ENCODE peak calls at places on chromosomes 2 and 18, in five cellular contexts. One of them, this sample, is unnamed.

GRCh38 chr2:236533343-236533742 is 36.3 kb upstream of the ACKR3 start:
- DNase-seq in cardiac muscle cell: no peak
- DNase-seq in tibial nerve: no peak
- DNase-seq in Calu3: no peak
- DNase-seq in tibial artery: no peak
- DNase-seq in this sample: no peak

GRCh38 chr2:127154396-127154795 is 47.4 kb upstream of the BIN1 start:
- DNase-seq in cardiac muscle cell: no peak
- DNase-seq in tibial nerve: no peak
- DNase-seq in Calu3: no peak
- DNase-seq in tibial artery: no peak
- DNase-seq in this sample: no peak

GRCh38 chr2:46441838-46442712 is 37.3 kb upstream of the TMEM247 start:
- DNase-seq in cardiac muscle cell: no peak
- DNase-seq in tibial nerve: no peak
- DNase-seq in Calu3: no peak
- DNase-seq in tibial artery: no peak
- DNase-seq in this sample: no peak

GRCh38 chr2:205785507-205786222 is 103.4 kb downstream of the NRP2 start:
- DNase-seq in cardiac muscle cell: peak
- DNase-seq in tibial nerve: peak
- DNase-seq in Calu3: no peak
- DNase-seq in tibial artery: no peak
- DNase-seq in this sample: no peak

GRCh38 chr2:69926849-69927515 is 12.1 kb downstream of the MXD1 start:
- DNase-seq in cardiac muscle cell: peak
- DNase-seq in tibial nerve: no peak
- DNase-seq in Calu3: no peak
- DNase-seq in tibial artery: no peak
- DNase-seq in this sample: no peak

GRCh38 chr2:228180126-228181097 is 1.1 kb downstream of the SPHKAP start:
- DNase-seq in cardiac muscle cell: no peak
- DNase-seq in tibial nerve: no peak
- DNase-seq in Calu3: no peak
- DNase-seq in tibial artery: no peak
- DNase-seq in this sample: peak

GRCh38 chr2:64015386-64015785 is 3.8 kb downstream of the VPS54 start:
- DNase-seq in cardiac muscle cell: peak
- DNase-seq in tibial nerve: no peak
- DNase-seq in Calu3: no peak
- DNase-seq in tibial artery: no peak
- DNase-seq in this sample: no peak

GRCh38 chr2:118974103-118974911 is 32.3 kb downstream of the MARCO start:
- DNase-seq in cardiac muscle cell: peak
- DNase-seq in tibial nerve: no peak
- DNase-seq in Calu3: no peak
- DNase-seq in tibial artery: no peak
- DNase-seq in this sample: peak

GRCh38 chr2:101770672-101771071 is 73.2 kb downstream of the MAP4K4 start:
- DNase-seq in cardiac muscle cell: peak
- DNase-seq in tibial nerve: no peak
- DNase-seq in Calu3: peak
- DNase-seq in tibial artery: no peak
- DNase-seq in this sample: peak

GRCh38 chr18:58321986-58322385 is 278.0 kb downstream of the NEDD4L start:
- DNase-seq in cardiac muscle cell: peak
- DNase-seq in tibial nerve: peak
- DNase-seq in Calu3: peak
- DNase-seq in tibial artery: peak
- DNase-seq in this sample: peak

GRCh38 chr2:38600242-38600891 is 2.4 kb downstream of the HNRNPLL start:
- DNase-seq in cardiac muscle cell: peak
- DNase-seq in tibial nerve: no peak
- DNase-seq in Calu3: no peak
- DNase-seq in tibial artery: no peak
- DNase-seq in this sample: no peak

GRCh38 chr2:138779451-138780440 is at the start of gene NXPH2:
- DNase-seq in cardiac muscle cell: peak
- DNase-seq in tibial nerve: no peak
- DNase-seq in Calu3: peak
- DNase-seq in tibial artery: no peak
- DNase-seq in this sample: no peak

GRCh38 chr2:17518212-17519154 is at the start of gene RAD51AP2:
- DNase-seq in cardiac muscle cell: peak
- DNase-seq in tibial nerve: peak
- DNase-seq in Calu3: peak
- DNase-seq in tibial artery: peak
- DNase-seq in this sample: peak

GRCh38 chr2:237122214-237122666 is 36.6 kb downstream of the COPS8 start:
- DNase-seq in cardiac muscle cell: peak
- DNase-seq in tibial nerve: no peak
- DNase-seq in Calu3: peak
- DNase-seq in tibial artery: peak
- DNase-seq in this sample: peak

GRCh38 chr2:187553908-187554703 is at the start of gene TFPI:
- DNase-seq in cardiac muscle cell: peak
- DNase-seq in tibial nerve: peak
- DNase-seq in Calu3: peak
- DNase-seq in tibial artery: peak
- DNase-seq in this sample: peak

GRCh38 chr2:217943379-217944321 is 59.1 kb downstream of the TNS1 start:
- DNase-seq in cardiac muscle cell: peak
- DNase-seq in tibial nerve: peak
- DNase-seq in Calu3: peak
- DNase-seq in tibial artery: peak
- DNase-seq in this sample: peak

GRCh38 chr2:26609839-26610277 is 31.3 kb downstream of the CIB4 start:
- DNase-seq in cardiac muscle cell: no peak
- DNase-seq in tibial nerve: no peak
- DNase-seq in Calu3: no peak
- DNase-seq in tibial artery: no peak
- DNase-seq in this sample: no peak

GRCh38 chr18:78192044-78192443 is 787.6 kb upstream of the SALL3 start:
- DNase-seq in cardiac muscle cell: no peak
- DNase-seq in tibial nerve: no peak
- DNase-seq in Calu3: no peak
- DNase-seq in tibial artery: no peak
- DNase-seq in this sample: no peak

GRCh38 chr2:30975156-30975555 is 163.1 kb downstream of the GALNT14 start:
- DNase-seq in cardiac muscle cell: no peak
- DNase-seq in tibial nerve: no peak
- DNase-seq in Calu3: no peak
- DNase-seq in tibial artery: no peak
- DNase-seq in this sample: no peak

GRCh38 chr18:47397671-47398319 is 146.3 kb upstream of the SKOR2 start:
- DNase-seq in cardiac muscle cell: no peak
- DNase-seq in tibial nerve: no peak
- DNase-seq in Calu3: no peak
- DNase-seq in tibial artery: no peak
- DNase-seq in this sample: no peak

GRCh38 chr2:145687445-145688104 is 1167.7 kb upstream of the ZEB2 start:
- DNase-seq in cardiac muscle cell: peak
- DNase-seq in tibial nerve: no peak
- DNase-seq in Calu3: peak
- DNase-seq in tibial artery: no peak
- DNase-seq in this sample: no peak

GRCh38 chr2:23617167-23617787 is 232.3 kb downstream of the KLHL29 start:
- DNase-seq in cardiac muscle cell: peak
- DNase-seq in tibial nerve: peak
- DNase-seq in Calu3: no peak
- DNase-seq in tibial artery: peak
- DNase-seq in this sample: peak

GRCh38 chr2:64862623-64863022 is 126.6 kb upstream of the SLC1A4 start:
- DNase-seq in cardiac muscle cell: no peak
- DNase-seq in tibial nerve: no peak
- DNase-seq in Calu3: no peak
- DNase-seq in tibial artery: peak
- DNase-seq in this sample: peak

GRCh38 chr18:74444104-74444503 is 13.0 kb downstream of the DIPK1C start:
- DNase-seq in cardiac muscle cell: no peak
- DNase-seq in tibial nerve: no peak
- DNase-seq in Calu3: no peak
- DNase-seq in tibial artery: no peak
- DNase-seq in this sample: no peak

GRCh38 chr2:233435436-233436190 is 81.3 kb downstream of the DGKD start:
- DNase-seq in cardiac muscle cell: no peak
- DNase-seq in tibial nerve: no peak
- DNase-seq in Calu3: no peak
- DNase-seq in tibial artery: peak
- DNase-seq in this sample: no peak

GRCh38 chr2:18536697-18537096 is 23.8 kb downstream of the RDH14 start:
- DNase-seq in cardiac muscle cell: no peak
- DNase-seq in tibial nerve: no peak
- DNase-seq in Calu3: no peak
- DNase-seq in tibial artery: no peak
- DNase-seq in this sample: no peak

GRCh38 chr2:99278793-99279291 is 22.2 kb downstream of the LYG1 start:
- DNase-seq in cardiac muscle cell: peak
- DNase-seq in tibial nerve: no peak
- DNase-seq in Calu3: no peak
- DNase-seq in tibial artery: no peak
- DNase-seq in this sample: peak

GRCh38 chr2:191701696-191702095 is 23.8 kb downstream of the NABP1 start:
- DNase-seq in cardiac muscle cell: peak
- DNase-seq in tibial nerve: no peak
- DNase-seq in Calu3: no peak
- DNase-seq in tibial artery: no peak
- DNase-seq in this sample: no peak

GRCh38 chr2:24304621-24305020 is 55.7 kb downstream of the ITSN2 start:
- DNase-seq in cardiac muscle cell: peak
- DNase-seq in tibial nerve: no peak
- DNase-seq in Calu3: no peak
- DNase-seq in tibial artery: no peak
- DNase-seq in this sample: no peak

GRCh38 chr2:120362926-120363325 is 17.0 kb downstream of the INHBB start:
- DNase-seq in cardiac muscle cell: no peak
- DNase-seq in tibial nerve: no peak
- DNase-seq in Calu3: no peak
- DNase-seq in tibial artery: no peak
- DNase-seq in this sample: no peak

GRCh38 chr2:86622409-86622877 is 1.2 kb downstream of the RNF103 start:
- DNase-seq in cardiac muscle cell: peak
- DNase-seq in tibial nerve: peak
- DNase-seq in Calu3: no peak
- DNase-seq in tibial artery: peak
- DNase-seq in this sample: no peak

GRCh38 chr2:24515335-24515734 is 24.3 kb downstream of the NCOA1 start:
- DNase-seq in cardiac muscle cell: peak
- DNase-seq in tibial nerve: no peak
- DNase-seq in Calu3: peak
- DNase-seq in tibial artery: no peak
- DNase-seq in this sample: no peak

DNA sequence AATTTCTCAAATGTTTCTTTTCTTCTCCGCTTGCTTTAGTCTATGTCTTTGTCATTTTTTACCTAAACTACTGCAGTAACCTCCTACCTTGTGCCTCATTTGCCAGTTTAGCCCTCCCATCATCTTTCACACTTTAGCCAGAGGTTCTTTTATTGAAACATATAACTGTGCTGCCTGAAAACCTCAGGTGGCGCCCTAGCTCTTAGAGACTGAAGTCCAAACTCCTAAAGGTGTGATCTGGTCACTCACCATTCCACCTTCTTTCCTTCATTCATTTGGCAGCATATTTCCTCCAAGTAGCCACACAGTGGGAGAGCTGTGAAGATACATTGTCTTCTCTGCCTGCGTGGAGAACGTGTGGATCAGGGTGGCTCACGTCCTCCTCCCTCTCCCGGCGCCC is 98.2 kb upstream of the MAPRE2 start:
- DNase-seq in cardiac muscle cell: no peak
- DNase-seq in tibial nerve: no peak
- DNase-seq in Calu3: peak
- DNase-seq in tibial artery: no peak
- DNase-seq in this sample: no peak
- TF ChIP-seq CTCF in cardiac muscle cell: no peak
- TF ChIP-seq CTCF in tibial nerve: no peak
- TF ChIP-seq CTCF in Calu3: no peak
- TF ChIP-seq CTCF in tibial artery: no peak
- TF ChIP-seq CTCF in this sample: no peak

DNA sequence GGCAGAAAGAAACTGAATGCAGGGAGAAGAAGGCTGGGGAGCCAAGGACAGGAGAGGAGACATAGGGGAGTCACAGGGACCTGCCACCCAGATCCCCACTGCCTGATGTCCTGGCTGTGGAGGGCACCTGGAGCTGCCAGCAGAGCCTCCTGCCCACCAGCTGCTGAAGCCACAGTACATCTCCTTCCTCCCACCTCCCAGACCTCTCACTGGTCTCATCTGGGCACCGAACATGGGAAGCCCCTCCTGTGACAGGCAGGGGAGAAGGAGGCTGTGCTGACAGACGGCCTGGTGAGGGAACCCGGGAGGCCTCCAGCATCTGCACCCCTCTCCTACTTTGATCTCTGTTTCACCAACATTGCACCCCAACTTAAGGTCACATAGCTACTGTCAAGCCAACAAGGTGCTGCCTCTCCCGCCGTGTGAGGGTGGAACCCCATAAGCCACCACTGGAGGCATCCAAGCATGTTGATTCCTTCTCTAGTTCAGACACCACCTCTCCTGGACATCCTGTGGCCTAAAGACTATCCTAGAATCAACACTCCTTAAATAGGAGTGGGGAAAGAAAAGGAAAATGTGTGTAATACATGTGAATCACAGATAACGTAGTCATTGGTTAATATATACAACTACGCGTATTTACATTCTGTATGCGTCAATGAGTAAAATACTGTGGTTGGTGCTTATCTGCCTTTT is 3.6 kb upstream of the RNPEPL1 start:
- DNase-seq in cardiac muscle cell: peak
- DNase-seq in tibial nerve: no peak
- DNase-seq in Calu3: peak
- DNase-seq in tibial artery: peak
- DNase-seq in this sample: peak
- TF ChIP-seq CTCF in cardiac muscle cell: peak
- TF ChIP-seq CTCF in tibial nerve: no peak
- TF ChIP-seq CTCF in Calu3: peak
- TF ChIP-seq CTCF in tibial artery: no peak
- TF ChIP-seq CTCF in this sample: peak

GRCh38 chr2:159776321-159776720 is 21.7 kb downstream of the CD302 start:
- DNase-seq in cardiac muscle cell: no peak
- DNase-seq in tibial nerve: no peak
- DNase-seq in Calu3: no peak
- DNase-seq in tibial artery: no peak
- DNase-seq in this sample: no peak
- TF ChIP-seq CTCF in cardiac muscle cell: peak
- TF ChIP-seq CTCF in tibial nerve: no peak
- TF ChIP-seq CTCF in Calu3: no peak
- TF ChIP-seq CTCF in tibial artery: no peak
- TF ChIP-seq CTCF in this sample: peak

DNA sequence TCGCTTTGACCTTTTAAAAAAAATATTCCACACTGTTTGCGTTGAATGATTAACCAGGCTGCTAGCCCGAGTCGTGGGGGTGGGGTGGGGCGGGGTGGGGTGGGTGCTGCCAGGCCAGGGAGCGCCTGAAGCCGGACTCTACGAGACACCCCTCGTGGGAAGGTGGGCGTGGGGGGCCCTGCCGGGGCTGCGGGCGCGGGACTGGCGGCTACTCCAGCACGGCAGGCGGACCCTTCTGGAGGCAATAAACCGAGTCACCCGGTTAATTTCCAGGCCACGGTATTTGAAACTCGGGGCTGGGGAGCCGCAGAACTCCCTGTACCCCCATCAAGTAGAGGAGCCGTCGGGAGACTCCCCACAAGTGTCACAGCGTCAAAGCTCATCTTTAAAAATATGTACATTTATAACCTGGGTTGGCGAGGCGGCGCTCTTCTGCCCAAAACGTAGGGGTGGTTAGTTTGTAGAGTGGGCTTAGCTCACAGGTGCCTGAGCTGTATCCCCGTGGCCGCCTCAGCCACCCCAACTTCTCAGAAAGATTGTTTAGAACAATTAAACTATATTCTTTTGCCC is 1.2 kb downstream of the B3GNT2 start:
- DNase-seq in cardiac muscle cell: no peak
- DNase-seq in tibial nerve: no peak
- DNase-seq in Calu3: peak
- DNase-seq in tibial artery: no peak
- DNase-seq in this sample: no peak
- TF ChIP-seq CTCF in cardiac muscle cell: peak
- TF ChIP-seq CTCF in tibial nerve: no peak
- TF ChIP-seq CTCF in Calu3: no peak
- TF ChIP-seq CTCF in tibial artery: no peak
- TF ChIP-seq CTCF in this sample: peak